ENCODE peak calls at places on chromosomes 3 and 15, in ten cellular contexts. V is Calu3; O is GM12865; Q is heart right ventricle; I is COR-L47; B is sciatic nerve; E is coronary artery; R is lower lobe of right lung; M is CD4-positive, CD25-positive, alpha-beta regulatory T cell; K is GM12892. G is an unnamed sample.

GRCh38 chr15:68430471-68431036 is 1.4 kb downstream of the ITGA11 start:
- DNase-seq in V (no peak), O (no peak), Q (no peak), I (no peak), B (peak; percentile 39), E (no peak), R (no peak), M (no peak), K (no peak), G (no peak)

GRCh38 chr3:27423463-27423862 is 54.3 kb upstream of the NEK10 start:
- DNase-seq in V (no peak), O (no peak), Q (no peak), I (no peak), B (no peak), E (no peak), R (no peak), M (no peak), K (no peak), G (no peak)

GRCh38 chr3:4508048-4508981 is 15.2 kb downstream of the ITPR1 start:
- DNase-seq in V (no peak), O (peak; percentile 91), Q (no peak), I (no peak), B (no peak), E (no peak), R (no peak), M (no peak), K (no peak), G (no peak)

GRCh38 chr15:38424101-38424552 is 29.8 kb upstream of the FAM98B start:
- DNase-seq in V (no peak), O (peak; percentile 49), Q (no peak), I (no peak), B (no peak), E (no peak), R (no peak), M (peak; percentile 19), K (no peak), G (no peak)

GRCh38 chr3:12294885-12295580 is 6.2 kb downstream of the PPARG start:
- DNase-seq in V (no peak), O (no peak), Q (no peak), I (no peak), B (no peak), E (no peak), R (no peak), M (no peak), K (no peak), G (no peak)

GRCh38 chr15:88543065-88543776 is 3.3 kb downstream of the DET1 start:
- DNase-seq in V (no peak), O (no peak), Q (no peak), I (no peak), B (no peak), E (no peak), R (no peak), M (no peak), K (no peak), G (no peak)

GRCh38 chr3:105564546-105565288 is 198.0 kb downstream of the ALCAM start:
- DNase-seq in V (no peak), O (no peak), Q (no peak), I (no peak), B (no peak), E (no peak), R (no peak), M (no peak), K (no peak), G (no peak)

GRCh38 chr3:30695302-30696061 is 89.1 kb downstream of the TGFBR2 start:
- DNase-seq in V (no peak), O (no peak), Q (no peak), I (no peak), B (no peak), E (no peak), R (no peak), M (no peak), K (no peak), G (no peak)

GRCh38 chr3:31979006-31979697 is 1.9 kb downstream of the OSBPL10 start:
- DNase-seq in V (no peak), O (peak; percentile 32), Q (no peak), I (no peak), B (no peak), E (no peak), R (no peak), M (peak; percentile 27), K (no peak), G (no peak)

GRCh38 chr3:142930510-142930909 is 33.0 kb downstream of the PAQR9 start:
- DNase-seq in V (no peak), O (no peak), Q (no peak), I (no peak), B (no peak), E (no peak), R (no peak), M (no peak), K (no peak), G (no peak)

GRCh38 chr3:52532517-52532837 is 1.2 kb downstream of the NT5DC2 start:
- DNase-seq in V (peak; percentile 61), O (peak; percentile 56), Q (no peak), I (peak; percentile 10), B (no peak), E (peak; percentile 81), R (no peak), M (no peak), K (peak; percentile 65), G (no peak)

GRCh38 chr3:94285874-94286273 is 223.0 kb downstream of the NSUN3 start:
- DNase-seq in V (no peak), O (no peak), Q (no peak), I (peak; percentile 14), B (no peak), E (no peak), R (no peak), M (no peak), K (no peak), G (no peak)